ENCODE peak calls at places on chromosomes 6 and 20, in five cellular contexts. N is tibial nerve, F is islet precursor cell, S is HEK293T, H is LoVo. T is an unnamed sample.

GRCh38 chr6:134123666-134124208 is 71.3 kb upstream of the SLC2A12 start:
- DNase-seq in S (peak; percentile 32), F (peak; percentile 75), H (peak; percentile 46), N (peak; percentile 59), T (no peak)

GRCh38 chr6:5996701-5997419 is 9.9 kb downstream of the NRN1 start:
- DNase-seq in S (peak; percentile 63), H (peak; percentile 61), F (peak; percentile 53), N (no peak), T (no peak)

GRCh38 chr6:146901940-146902816 is 302.0 kb upstream of the STXBP5 start:
- DNase-seq in N (no peak), F (no peak), H (peak; percentile 29), S (no peak), T (no peak)

GRCh38 chr20:55880361-55880760 is 125.0 kb downstream of the CBLN4 start:
- DNase-seq in H (no peak), N (no peak), F (no peak), S (no peak), T (no peak)

GRCh38 chr6:35238843-35239289 is 20.7 kb upstream of the ZNF76 start:
- DNase-seq in N (no peak), F (peak; percentile 88), H (no peak), S (no peak), T (no peak)

GRCh38 chr6:46688966-46689335 is 1.3 kb downstream of the TDRD6 start:
- DNase-seq in F (no peak), N (no peak), H (no peak), S (no peak), T (no peak)

GRCh38 chr6:44224154-44224977 is 971 bp downstream of the SLC29A1 start:
- DNase-seq in N (no peak), S (no peak), H (peak; percentile 10), F (peak; percentile 41), T (no peak)

GRCh38 chr6:158758464-158758863 is 60.7 kb downstream of the EZR start:
- DNase-seq in S (peak; percentile 56), H (no peak), F (peak; percentile 84), N (no peak), T (no peak)

GRCh38 chr6:3867616-3868502 is 18.7 kb downstream of the FAM50B start:
- DNase-seq in F (peak; percentile 43), N (no peak), H (no peak), S (no peak), T (no peak)

GRCh38 chr6:1679691-1680068 is 70.0 kb downstream of the FOXC1 start:
- DNase-seq in F (no peak), N (no peak), H (peak; percentile 64), S (no peak), T (no peak)

GRCh38 chr6:151440930-151441329 is 11.0 kb downstream of the RMND1 start:
- DNase-seq in N (peak; percentile 21), F (no peak), S (no peak), H (no peak), T (no peak)

GRCh38 chr20:57415791-57416190 is 24.6 kb downstream of the RBM38 start:
- DNase-seq in H (no peak), S (no peak), F (no peak), N (no peak), T (no peak)

GRCh38 chr20:63968928-63969760 is 586 bp downstream of the ZNF512B start:
- DNase-seq in N (no peak), F (peak; percentile 56), S (peak; percentile 41), H (no peak), T (peak; percentile 65)

GRCh38 chr6:95087394-95088097 is 489.8 kb upstream of the MANEA start:
- DNase-seq in S (peak; percentile 14), F (no peak), N (no peak), H (peak; percentile 34), T (no peak)

T was measured in Peyer's patch.